ENCODE peak calls at places on chromosome 17, in eight cellular contexts. D is upper lobe of left lung, Q is GM12878, S is fibroblast of lung, E is transverse colon, P is body of pancreas, L is mucosa of descending colon, W is tibial artery. Y is an unnamed sample.

GRCh38 chr17:80036715-80037477 is 454 bp downstream of the CCDC40 start:
- DNase-seq in P (no peak), Q (no peak), D (no peak), E (peak; percentile 37), L (peak; percentile 54), S (peak; percentile 47), W (no peak), Y (no peak)

GRCh38 chr17:73030501-73030911 is 62.0 kb downstream of the SLC39A11 start:
- DNase-seq in D (no peak), L (no peak), P (peak; percentile 54), Q (no peak), W (no peak), S (peak; percentile 16), E (no peak), Y (peak; percentile 87)

GRCh38 chr17:56260421-56260820 is 107.1 kb downstream of the ANKFN1 start:
- DNase-seq in Q (no peak), D (no peak), S (no peak), W (no peak), E (no peak), P (no peak), L (no peak), Y (peak; percentile 78)

GRCh38 chr17:13601317-13601775 is 383 bp downstream of the HS3ST3A1 start:
- DNase-seq in S (no peak), E (no peak), Q (no peak), P (no peak), W (no peak), D (no peak), L (no peak), Y (no peak)

GRCh38 chr17:15655162-15655561 is 28.9 kb downstream of the TRIM16 start:
- DNase-seq in E (no peak), L (no peak), Q (no peak), D (no peak), P (no peak), W (no peak), S (peak; percentile 66), Y (peak; percentile 31)

GRCh38 chr17:68457168-68457538 is at the start of gene WIPI1:
- DNase-seq in S (no peak), L (peak; percentile 82), E (peak; percentile 58), W (peak; percentile 54), Q (no peak), D (no peak), P (no peak), Y (no peak)

GRCh38 chr17:61406543-61406845 is 6.9 kb downstream of the TBX2 start:
- DNase-seq in L (no peak), E (no peak), S (no peak), D (no peak), Q (no peak), W (no peak), P (no peak), Y (no peak)

GRCh38 chr17:70256751-70257150 is 87.4 kb downstream of the KCNJ2 start:
- DNase-seq in E (no peak), D (no peak), P (no peak), L (no peak), S (peak; percentile 63), W (no peak), Q (no peak), Y (no peak)

GRCh38 chr17:57755479-57756070 is 10.5 kb upstream of the CCDC182 start:
- DNase-seq in W (no peak), P (no peak), S (no peak), E (no peak), L (no peak), D (no peak), Q (no peak), Y (no peak)

GRCh38 chr17:47654991-47655390 is 5.3 kb downstream of the KPNB1 start:
- DNase-seq in W (no peak), L (no peak), E (no peak), S (no peak), Q (no peak), P (peak; percentile 19), D (no peak), Y (no peak)

GRCh38 chr17:47651704-47652103 is 2.0 kb downstream of the KPNB1 start:
- DNase-seq in E (no peak), P (no peak), L (no peak), Q (no peak), D (no peak), W (no peak), S (no peak), Y (no peak)

GRCh38 chr17:47653442-47653841 is 3.7 kb downstream of the KPNB1 start:
- DNase-seq in Q (no peak), E (no peak), P (no peak), D (no peak), S (no peak), L (no peak), W (no peak), Y (no peak)

GRCh38 chr17:47650525-47651522 is 1.1 kb downstream of the KPNB1 start:
- DNase-seq in W (peak; percentile 93), E (peak; percentile 96), D (peak; percentile 96), Q (peak; percentile 78), L (peak; percentile 97), S (peak; percentile 96), P (peak; percentile 95), Y (peak; percentile 97)

DNA sequence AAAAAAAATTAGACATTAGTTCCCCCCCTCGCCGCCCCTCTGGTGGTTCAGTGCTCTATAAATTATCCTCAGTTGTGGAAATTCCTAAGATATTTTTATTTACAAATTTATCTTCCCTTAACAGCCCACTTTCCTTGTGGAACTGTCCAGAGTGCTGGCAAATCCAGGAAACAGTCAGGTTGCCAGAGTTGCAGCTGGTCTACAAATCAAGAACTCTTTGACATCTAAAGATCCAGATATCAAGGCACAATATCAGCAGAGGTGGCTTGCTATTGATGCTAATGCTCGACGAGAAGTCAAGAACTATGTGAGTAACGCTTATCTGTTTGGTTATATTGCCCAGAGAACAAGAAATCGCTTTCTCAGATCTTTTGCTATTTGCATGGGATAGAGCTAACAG is 2.9 kb downstream of the KPNB1 start:
- DNase-seq in L (no peak), S (no peak), P (no peak), D (no peak), E (no peak), W (no peak), Q (no peak), Y (peak; percentile 10)
- H3K4me3 ChIP-seq in L (no peak overlapping the region), S (no peak overlapping the region), P (no peak overlapping the region), D (no peak overlapping the region), E (no peak overlapping the region), W (no peak overlapping the region), Q (peak overlapping the region; percentile 77), Y (no peak overlapping the region)

GRCh38 chr17:4789951-4790704 is 1.4 kb downstream of the GLTPD2 start:
- DNase-seq in Q (no peak), L (peak; percentile 93), S (peak; percentile 89), E (peak; percentile 91), W (peak; percentile 77), P (peak; percentile 85), D (peak; percentile 90), Y (peak; percentile 78)
- H3K4me3 ChIP-seq in Q (peak overlapping the region; percentile 79), L (peak overlapping the region; percentile 29), S (peak overlapping the region; percentile 66), E (peak overlapping the region; percentile 67), W (peak overlapping the region; percentile 66), P (peak overlapping the region; percentile 59), D (peak overlapping the region; percentile 76), Y (peak overlapping the region; percentile 71)

DNA sequence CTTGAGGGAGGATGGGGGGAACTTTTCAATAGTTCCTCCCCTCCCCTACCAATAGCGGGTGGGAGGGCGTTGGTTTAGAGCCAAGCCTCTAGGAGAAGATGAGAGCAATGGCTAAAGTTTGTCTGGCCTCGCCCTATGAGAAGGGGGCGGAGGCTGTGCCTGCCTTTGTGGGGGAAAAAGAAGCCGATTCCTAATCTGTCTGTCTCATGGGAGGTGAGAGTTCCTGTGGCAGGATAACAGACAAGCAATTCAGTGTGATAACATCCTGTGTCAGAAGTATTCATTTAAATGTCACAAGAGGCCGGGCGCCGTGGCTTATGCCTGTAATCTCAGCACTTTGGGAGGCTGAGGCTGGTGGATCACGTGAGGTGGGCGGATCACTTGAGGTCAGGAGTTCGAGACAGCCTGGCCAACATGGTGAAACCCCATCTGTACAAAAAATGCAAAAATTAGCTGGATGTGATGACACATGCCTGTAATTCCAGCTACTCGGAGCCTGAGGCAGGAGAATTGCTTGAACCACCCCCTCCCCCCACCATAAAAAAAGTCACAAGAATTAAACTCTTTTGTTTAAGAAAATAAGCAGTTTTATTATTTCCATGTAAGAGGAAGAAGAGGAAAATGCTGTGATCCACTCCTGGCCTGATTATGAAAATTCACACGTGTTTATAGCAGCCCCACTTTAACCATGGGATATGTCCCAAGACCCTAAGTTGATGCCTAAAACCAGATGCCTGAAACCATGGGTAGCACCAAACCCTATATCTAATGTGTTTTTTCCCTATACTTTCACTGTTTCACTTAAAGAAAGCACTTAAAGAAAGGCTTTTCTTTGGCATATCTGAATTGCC is 1.7 kb downstream of the SLFN5 start:
- DNase-seq in P (peak; percentile 22), L (peak; percentile 60), E (peak; percentile 68), Q (no peak), W (peak; percentile 92), S (peak; percentile 73), D (peak; percentile 89), Y (peak; percentile 94)
- H3K4me3 ChIP-seq in P (no peak overlapping the region), L (no peak overlapping the region), E (no peak overlapping the region), Q (peak overlapping the region; percentile 98), W (peak overlapping the region; percentile 74), S (peak overlapping the region; percentile 96), D (peak overlapping the region; percentile 17), Y (peak overlapping the region; percentile 93)

GRCh38 chr17:41665566-41666335 is 22.9 kb upstream of the EIF1 start:
- DNase-seq in D (peak; percentile 96), P (peak; percentile 91), L (peak; percentile 96), S (peak; percentile 75), Q (peak; percentile 67), W (peak; percentile 78), E (peak; percentile 93), Y (peak; percentile 72)

GRCh38 chr17:41666336-41666680 is 22.4 kb upstream of the EIF1 start:
- DNase-seq in W (peak; percentile 32), S (peak; percentile 62), E (peak; percentile 64), Q (peak; percentile 75), D (peak; percentile 66), L (peak; percentile 68), P (peak; percentile 44), Y (peak; percentile 45)

GRCh38 chr17:41663451-41664171 is 25.1 kb upstream of the EIF1 start:
- DNase-seq in W (no peak), P (no peak), Q (no peak), E (no peak), L (peak; percentile 28), D (no peak), S (no peak), Y (no peak)

GRCh38 chr17:41664172-41664457 is 24.6 kb upstream of the EIF1 start:
- DNase-seq in P (no peak), S (no peak), Q (no peak), E (no peak), D (no peak), L (no peak), W (no peak), Y (no peak)

DNA sequence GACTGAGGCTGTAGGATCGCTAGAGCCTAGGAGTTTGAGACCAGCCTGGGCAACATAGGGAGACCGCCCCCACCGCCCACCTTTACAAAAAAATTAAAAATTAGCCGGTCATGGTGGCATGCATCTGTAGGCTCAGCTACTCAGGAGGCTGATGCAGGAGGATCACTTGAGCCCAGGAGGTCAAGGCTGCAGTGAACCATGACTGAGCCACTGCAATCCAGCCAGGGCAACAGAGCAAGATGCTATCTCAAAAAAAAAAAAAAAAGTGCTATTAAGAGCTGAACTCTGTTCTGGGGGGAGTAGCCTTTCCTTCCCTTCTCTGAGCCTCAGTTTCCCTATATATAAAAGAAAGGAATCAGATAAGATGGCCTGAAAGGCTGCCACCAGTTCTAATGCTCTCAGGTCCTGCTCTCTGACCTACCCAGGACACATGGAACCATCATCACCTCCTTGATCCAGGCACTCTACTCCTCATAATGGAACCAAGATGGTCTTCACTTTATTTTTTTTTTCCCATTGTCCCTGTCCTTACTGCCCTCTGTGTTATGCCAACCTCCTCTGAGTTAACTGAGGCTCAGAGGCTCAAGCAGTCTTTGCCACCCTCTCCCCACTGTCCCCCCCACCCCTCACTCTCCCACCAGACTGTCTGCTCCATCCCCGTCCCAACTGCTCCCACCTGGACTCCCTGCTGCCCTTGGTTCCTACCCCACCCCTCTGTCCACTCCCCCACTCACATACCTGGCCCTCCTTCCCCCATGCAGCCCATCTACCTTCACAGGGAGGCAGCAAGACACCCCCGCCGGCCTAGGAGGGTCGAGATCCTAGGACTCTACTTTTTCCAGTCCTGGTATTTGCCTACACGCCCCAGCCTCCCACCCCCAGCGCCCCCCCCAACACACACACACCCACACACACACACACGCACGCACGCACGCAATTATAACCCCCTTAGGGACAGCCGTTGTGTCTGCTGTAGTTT is 23.8 kb upstream of the EIF1 start:
- DNase-seq in P (no peak), L (peak; percentile 46), D (no peak), E (no peak), Q (no peak), S (no peak), W (no peak), Y (no peak)
- H3K4me3 ChIP-seq in P (no peak overlapping the region), L (no peak overlapping the region), D (no peak overlapping the region), E (no peak overlapping the region), Q (peak overlapping the region; percentile 73), S (no peak overlapping the region), W (peak overlapping the region; percentile 50), Y (peak overlapping the region; percentile 63)

Y was measured in AG10803.